ENCODE peak calls at places on chromosomes 4 and X, in four cellular contexts. B is astrocyte, C is testis, H is endothelial cell of umbilical vein. X is an unnamed sample.

GRCh38 chrX:39162322-39162721 is 361.1 kb downstream of the MID1IP1 start:
- DNase-seq in H (no peak), C (peak; percentile 38), B (no peak), X (no peak)

GRCh38 chr4:7844247-7844991 is 95.2 kb downstream of the AFAP1 start:
- DNase-seq in H (peak; percentile 96), C (peak; percentile 69), B (peak; percentile 99), X (peak; percentile 90)

GRCh38 chrX:137432609-137433008 is 133.3 kb upstream of the ZIC3 start:
- DNase-seq in B (no peak), C (no peak), H (no peak), X (no peak)

GRCh38 chr4:176187610-176188009 is 7.8 kb downstream of the SPATA4 start:
- DNase-seq in C (no peak), B (peak; percentile 62), H (no peak), X (no peak)

GRCh38 chr4:75653845-75654503 is 19.2 kb downstream of the G3BP2 start:
- DNase-seq in B (peak; percentile 25), H (peak; percentile 61), C (no peak), X (no peak)

GRCh38 chr4:109078724-109079123 is 223.7 kb downstream of the COL25A1 start:
- DNase-seq in B (peak; percentile 95), H (peak; percentile 48), C (no peak), X (no peak)

GRCh38 chr4:21811576-21811975 is 137.0 kb downstream of the KCNIP4 start:
- DNase-seq in H (peak; percentile 22), B (peak; percentile 55), C (no peak), X (no peak)

GRCh38 chr4:11446156-11446811 is 17.6 kb upstream of the HS3ST1 start:
- DNase-seq in C (no peak), B (peak; percentile 44), H (peak; percentile 65), X (no peak)

GRCh38 chr4:165610679-165611551 is 232.1 kb downstream of the CPE start:
- DNase-seq in C (no peak), B (no peak), H (peak; percentile 26), X (no peak)

GRCh38 chrX:55839480-55839879 is 121.9 kb downstream of the RRAGB start:
- DNase-seq in H (no peak), C (no peak), B (no peak), X (no peak)

GRCh38 chr4:98673282-98673644 is 14.9 kb upstream of the TSPAN5 start:
- DNase-seq in B (no peak), C (no peak), H (no peak), X (no peak)

GRCh38 chr4:55612341-55612740 is 20.3 kb upstream of the PDCL2 start:
- DNase-seq in B (no peak), C (no peak), H (no peak), X (no peak)

GRCh38 chrX:45710081-45710801 is 509.6 kb upstream of the DIPK2B start:
- DNase-seq in H (peak; percentile 76), C (no peak), B (peak; percentile 99), X (no peak)

GRCh38 chr4:102328045-102328444 is 17.2 kb downstream of the SLC39A8 start:
- DNase-seq in H (no peak), B (peak; percentile 83), C (no peak), X (no peak)

GRCh38 chr4:78525559-78525958 is 26.0 kb upstream of the ANXA3 start:
- DNase-seq in C (no peak), H (no peak), B (no peak), X (no peak)

GRCh38 chr4:55272576-55272975 is 73.5 kb upstream of the SRD5A3 start:
- DNase-seq in H (no peak), B (no peak), C (no peak), X (no peak)

GRCh38 chr4:20317424-20317985 is 65.8 kb downstream of the SLIT2 start:
- DNase-seq in C (no peak), H (no peak), B (peak; percentile 25), X (no peak)

GRCh38 chr4:10245761-10246160 is 129.2 kb upstream of the WDR1 start:
- DNase-seq in H (no peak), B (no peak), C (no peak), X (no peak)

GRCh38 chr4:46123872-46124755 is at the start of gene GABRG1:
- DNase-seq in C (no peak), H (no peak), B (no peak), X (no peak)

GRCh38 chr4:183631577-183632198 is 27.3 kb downstream of the RWDD4 start:
- DNase-seq in H (no peak), B (no peak), C (peak; percentile 62), X (no peak)

GRCh38 chr4:167088115-167088514 is 146.2 kb downstream of the SPOCK3 start:
- DNase-seq in C (no peak), H (no peak), B (no peak), X (no peak)

GRCh38 chr4:145882594-145882993 is 56.0 kb downstream of the ZNF827 start:
- DNase-seq in C (no peak), H (no peak), B (no peak), X (no peak)

GRCh38 chr4:86496094-86497060 is 97.7 kb upstream of the PTPN13 start:
- DNase-seq in H (peak; percentile 45), B (no peak), C (peak; percentile 45), X (peak; percentile 40)

GRCh38 chr4:185709802-185710486 is 102.0 kb downstream of the SORBS2 start:
- DNase-seq in B (peak; percentile 39), H (no peak), C (no peak), X (no peak)

GRCh38 chr4:75742451-75742850 is 18.1 kb downstream of the USO1 start:
- DNase-seq in B (no peak), C (no peak), H (no peak), X (no peak)

GRCh38 chr4:169070071-169070894 is 60.2 kb upstream of the CBR4 start:
- DNase-seq in H (peak; percentile 30), C (peak; percentile 58), B (peak; percentile 98), X (peak; percentile 74)
- H3K4me3 ChIP-seq in H (no peak overlapping the region), C (no peak overlapping the region), B (peak overlapping the region; percentile 30), X (peak overlapping the region; percentile 1)

DNA sequence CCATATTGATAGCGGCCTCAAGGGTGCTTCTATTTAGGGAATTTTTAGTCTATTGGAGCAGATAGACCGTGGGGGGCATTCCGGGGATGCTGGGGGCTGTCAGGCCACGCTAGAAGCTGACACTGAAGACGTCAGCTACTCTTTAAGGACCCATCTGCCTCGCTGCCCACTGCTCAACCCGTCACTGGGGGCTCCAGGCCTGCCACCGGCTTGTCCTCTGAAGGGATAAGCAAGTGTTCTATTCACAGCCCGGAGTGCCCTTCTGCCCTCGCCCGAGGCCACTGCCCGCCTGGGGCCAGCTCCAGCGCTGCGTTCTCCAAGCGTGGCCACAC is 674 bp upstream of the MSL3 start:
- DNase-seq in C (no peak), H (no peak), B (no peak), X (no peak)
- H3K27me3 ChIP-seq in C (no peaks in the 10 kb centered on the region), H (peaks cover 2% of the 10 kb centered on the region), B (no peaks in the 10 kb centered on the region), X (no peaks in the 10 kb centered on the region)

GRCh38 chr4:6184169-6184568 is 16.2 kb downstream of the JAKMIP1 start:
- DNase-seq in C (no peak), B (no peak), H (no peak), X (no peak)
- H3K4me1 ChIP-seq in C (no peaks in the 10 kb centered on the region), B (no peaks in the 10 kb centered on the region), H (no peaks in the 10 kb centered on the region), X (peaks cover 9% of the 10 kb centered on the region)

GRCh38 chrX:17655232-17656034 is 81.9 kb upstream of the SCML1 start:
- DNase-seq in H (peak; percentile 26), B (peak; percentile 22), C (no peak), X (no peak)
- H3K4me3 ChIP-seq in H (peak overlapping the region; percentile 45), B (peak overlapping the region; percentile 44), C (no peak overlapping the region), X (peak overlapping the region; percentile 22)

GRCh38 chrX:151323054-151323453 is 74.0 kb upstream of the VMA21 start:
- DNase-seq in H (no peak), C (no peak), B (no peak), X (no peak)
- H3K27me3 ChIP-seq in H (no peaks in the 10 kb centered on the region), C (no peaks in the 10 kb centered on the region), B (no peaks in the 10 kb centered on the region), X (no peaks in the 10 kb centered on the region)

GRCh38 chr4:169931996-169932395 is 94.2 kb downstream of the MFAP3L start:
- DNase-seq in H (no peak), C (no peak), B (no peak), X (no peak)
- H3K4me1 ChIP-seq in H (no peaks in the 10 kb centered on the region), C (peaks cover 8% of the 10 kb centered on the region), B (no peaks in the 10 kb centered on the region), X (no peaks in the 10 kb centered on the region)

DNA sequence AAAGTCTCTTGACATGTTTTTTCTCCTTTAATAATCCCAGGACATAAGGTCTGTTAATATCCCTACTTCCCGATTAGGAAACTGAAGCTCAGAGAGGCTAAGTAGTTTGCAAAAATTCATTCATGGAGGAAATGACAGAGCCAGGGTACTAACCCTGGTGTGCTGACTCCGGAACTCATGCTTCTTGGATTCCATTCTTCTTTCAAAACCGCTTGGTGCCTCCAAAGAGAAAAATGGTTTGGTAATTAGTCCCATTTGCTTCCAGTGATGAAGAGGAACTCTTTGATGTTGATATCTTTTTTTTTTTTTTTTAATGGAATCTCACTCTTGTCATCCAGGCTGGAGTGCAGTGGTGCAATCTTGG is 146.9 kb downstream of the PALLD start:
- DNase-seq in C (no peak), B (no peak), H (no peak), X (no peak)
- H3K4me3 ChIP-seq in C (no peak overlapping the region), B (no peak overlapping the region), H (no peak overlapping the region), X (no peak overlapping the region)

GRCh38 chrX:107547621-107548020 is 80.7 kb upstream of the PRPS1 start:
- DNase-seq in H (no peak), B (no peak), C (no peak), X (no peak)

GRCh38 chrX:107552976-107553375 is 75.3 kb upstream of the PRPS1 start:
- DNase-seq in B (peak; percentile 71), C (no peak), H (no peak), X (no peak)

GRCh38 chrX:107549504-107549903 is 78.8 kb upstream of the PRPS1 start:
- DNase-seq in C (no peak), B (no peak), H (no peak), X (no peak)

GRCh38 chrX:107551546-107551945 is 76.8 kb upstream of the PRPS1 start:
- DNase-seq in B (no peak), H (no peak), C (no peak), X (no peak)

DNA sequence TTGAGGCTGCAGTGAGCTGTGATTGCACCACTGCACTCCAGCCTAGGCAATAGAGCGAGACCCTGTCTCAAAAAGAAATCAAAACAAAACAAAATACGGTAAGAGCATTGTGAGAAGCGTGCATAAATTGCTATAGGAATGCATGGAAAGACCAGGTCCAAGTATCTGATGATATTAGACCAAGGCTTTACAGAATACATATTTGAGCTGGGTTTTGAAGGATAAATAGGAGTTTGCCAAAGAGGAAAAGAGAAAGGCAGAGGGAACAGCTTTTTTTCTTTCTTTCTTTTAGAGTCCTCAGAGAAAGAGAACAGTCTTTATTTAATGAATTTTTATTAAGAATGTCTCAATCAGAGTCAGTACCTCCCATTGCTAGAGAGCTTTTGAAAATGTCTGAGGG is 79.5 kb upstream of the PRPS1 start:
- DNase-seq in H (no peak), C (no peak), B (no peak), X (no peak)
- H3K27me3 ChIP-seq in H (no peaks in the 10 kb centered on the region), C (no peaks in the 10 kb centered on the region), B (no peaks in the 10 kb centered on the region), X (no peaks in the 10 kb centered on the region)